ENCODE peak calls at places on chromosomes 16 and 17, in ten cellular contexts. One of them, this sample, is unnamed.

GRCh38 chr17:16947470-16947869 is 24.4 kb downstream of the TNFRSF13B start:
- DNase-seq in lung: no peak
- DNase-seq in T-helper 2 cell: no peak
- DNase-seq in NCI-H446: no peak
- DNase-seq in thoracic aorta: no peak
- DNase-seq in Caki2: no peak
- DNase-seq in HCEC 1CT: no peak
- DNase-seq in NCI-H774: no peak
- DNase-seq in left lung: no peak
- DNase-seq in AG04449: no peak
- DNase-seq in this sample: no peak

GRCh38 chr17:19383681-19384470 is 3.1 kb downstream of the MFAP4 start:
- DNase-seq in NCI-H774: no peak
- DNase-seq in NCI-H446: peak; percentile 31
- DNase-seq in AG04449: no peak
- DNase-seq in thoracic aorta: no peak
- DNase-seq in HCEC 1CT: no peak
- DNase-seq in T-helper 2 cell: no peak
- DNase-seq in left lung: peak; percentile 34
- DNase-seq in lung: no peak
- DNase-seq in Caki2: no peak
- DNase-seq in this sample: no peak

GRCh38 chr16:84617068-84617630 is 729 bp downstream of the COTL1 start:
- DNase-seq in T-helper 2 cell: peak; percentile 37
- DNase-seq in NCI-H446: no peak
- DNase-seq in left lung: no peak
- DNase-seq in NCI-H774: no peak
- DNase-seq in AG04449: no peak
- DNase-seq in HCEC 1CT: peak; percentile 28
- DNase-seq in lung: no peak
- DNase-seq in thoracic aorta: no peak
- DNase-seq in Caki2: no peak
- DNase-seq in this sample: peak; percentile 52

GRCh38 chr17:69870091-69870530 is 204.9 kb upstream of the KCNJ16 start:
- DNase-seq in left lung: no peak
- DNase-seq in T-helper 2 cell: no peak
- DNase-seq in NCI-H774: no peak
- DNase-seq in NCI-H446: no peak
- DNase-seq in thoracic aorta: no peak
- DNase-seq in Caki2: peak; percentile 93
- DNase-seq in lung: no peak
- DNase-seq in HCEC 1CT: peak; percentile 87
- DNase-seq in AG04449: no peak
- DNase-seq in this sample: no peak

GRCh38 chr16:75204410-75204758 is 2.6 kb downstream of the CTRB2 start:
- DNase-seq in left lung: peak; percentile 23
- DNase-seq in HCEC 1CT: no peak
- DNase-seq in NCI-H774: no peak
- DNase-seq in AG04449: no peak
- DNase-seq in T-helper 2 cell: no peak
- DNase-seq in Caki2: no peak
- DNase-seq in lung: no peak
- DNase-seq in NCI-H446: no peak
- DNase-seq in thoracic aorta: no peak
- DNase-seq in this sample: no peak

GRCh38 chr16:84360170-84360569 is 8.2 kb upstream of the ATP2C2 start:
- DNase-seq in HCEC 1CT: no peak
- DNase-seq in lung: no peak
- DNase-seq in left lung: no peak
- DNase-seq in Caki2: peak; percentile 54
- DNase-seq in NCI-H446: no peak
- DNase-seq in T-helper 2 cell: no peak
- DNase-seq in NCI-H774: no peak
- DNase-seq in AG04449: no peak
- DNase-seq in thoracic aorta: no peak
- DNase-seq in this sample: peak; percentile 21

GRCh38 chr16:69350536-69351133 is 951 bp downstream of the TMED6 start:
- DNase-seq in HCEC 1CT: no peak
- DNase-seq in NCI-H446: no peak
- DNase-seq in NCI-H774: no peak
- DNase-seq in left lung: no peak
- DNase-seq in T-helper 2 cell: no peak
- DNase-seq in Caki2: no peak
- DNase-seq in AG04449: no peak
- DNase-seq in thoracic aorta: no peak
- DNase-seq in lung: no peak
- DNase-seq in this sample: no peak

GRCh38 chr17:77571141-77571540 is 387.4 kb upstream of the TNRC6C start:
- DNase-seq in T-helper 2 cell: no peak
- DNase-seq in left lung: no peak
- DNase-seq in Caki2: no peak
- DNase-seq in thoracic aorta: no peak
- DNase-seq in NCI-H446: no peak
- DNase-seq in AG04449: no peak
- DNase-seq in HCEC 1CT: no peak
- DNase-seq in lung: no peak
- DNase-seq in NCI-H774: no peak
- DNase-seq in this sample: no peak

GRCh38 chr16:185213-185612 is 5.0 kb downstream of the HBQ1 start:
- DNase-seq in HCEC 1CT: no peak
- DNase-seq in thoracic aorta: no peak
- DNase-seq in NCI-H774: no peak
- DNase-seq in Caki2: no peak
- DNase-seq in NCI-H446: no peak
- DNase-seq in AG04449: no peak
- DNase-seq in lung: no peak
- DNase-seq in left lung: no peak
- DNase-seq in T-helper 2 cell: no peak
- DNase-seq in this sample: no peak

GRCh38 chr16:66454751-66455150 is 27.7 kb downstream of the BEAN1 start:
- DNase-seq in left lung: no peak
- DNase-seq in lung: no peak
- DNase-seq in Caki2: no peak
- DNase-seq in NCI-H774: no peak
- DNase-seq in thoracic aorta: no peak
- DNase-seq in AG04449: no peak
- DNase-seq in T-helper 2 cell: no peak
- DNase-seq in HCEC 1CT: no peak
- DNase-seq in NCI-H446: no peak
- DNase-seq in this sample: no peak

GRCh38 chr17:40461774-40462342 is 18.6 kb downstream of the IGFBP4 start:
- DNase-seq in NCI-H774: no peak
- DNase-seq in left lung: no peak
- DNase-seq in NCI-H446: no peak
- DNase-seq in AG04449: no peak
- DNase-seq in Caki2: no peak
- DNase-seq in lung: no peak
- DNase-seq in thoracic aorta: no peak
- DNase-seq in HCEC 1CT: no peak
- DNase-seq in T-helper 2 cell: no peak
- DNase-seq in this sample: no peak

GRCh38 chr16:58022601-58023371 is 2.8 kb upstream of the MMP15 start:
- DNase-seq in lung: peak; percentile 78
- DNase-seq in thoracic aorta: no peak
- DNase-seq in HCEC 1CT: peak; percentile 62
- DNase-seq in NCI-H774: peak; percentile 36
- DNase-seq in left lung: peak; percentile 84
- DNase-seq in NCI-H446: peak; percentile 77
- DNase-seq in AG04449: peak; percentile 33
- DNase-seq in T-helper 2 cell: no peak
- DNase-seq in Caki2: peak; percentile 11
- DNase-seq in this sample: no peak

GRCh38 chr17:39867891-39868553 is at the start of gene ZPBP2:
- DNase-seq in NCI-H774: no peak
- DNase-seq in lung: no peak
- DNase-seq in thoracic aorta: no peak
- DNase-seq in Caki2: no peak
- DNase-seq in NCI-H446: no peak
- DNase-seq in T-helper 2 cell: peak; percentile 42
- DNase-seq in AG04449: no peak
- DNase-seq in left lung: no peak
- DNase-seq in HCEC 1CT: no peak
- DNase-seq in this sample: no peak

GRCh38 chr17:72587156-72587555 is 466.3 kb downstream of the SOX9 start:
- DNase-seq in thoracic aorta: no peak
- DNase-seq in T-helper 2 cell: no peak
- DNase-seq in lung: no peak
- DNase-seq in Caki2: no peak
- DNase-seq in left lung: no peak
- DNase-seq in HCEC 1CT: no peak
- DNase-seq in NCI-H446: no peak
- DNase-seq in AG04449: no peak
- DNase-seq in NCI-H774: no peak
- DNase-seq in this sample: no peak

GRCh38 chr17:48194097-48194550 is 86.6 kb downstream of the SNX11 start:
- DNase-seq in NCI-H774: peak; percentile 91
- DNase-seq in lung: no peak
- DNase-seq in left lung: no peak
- DNase-seq in NCI-H446: no peak
- DNase-seq in thoracic aorta: no peak
- DNase-seq in Caki2: peak; percentile 49
- DNase-seq in HCEC 1CT: peak; percentile 69
- DNase-seq in AG04449: no peak
- DNase-seq in T-helper 2 cell: no peak
- DNase-seq in this sample: peak; percentile 12

GRCh38 chr16:20789130-20789529 is 17.1 kb downstream of the ERI2 start:
- DNase-seq in NCI-H774: no peak
- DNase-seq in lung: no peak
- DNase-seq in AG04449: no peak
- DNase-seq in Caki2: no peak
- DNase-seq in thoracic aorta: no peak
- DNase-seq in T-helper 2 cell: no peak
- DNase-seq in HCEC 1CT: no peak
- DNase-seq in left lung: no peak
- DNase-seq in NCI-H446: no peak
- DNase-seq in this sample: no peak

GRCh38 chr17:10812674-10813073 is 8.8 kb upstream of the TMEM238L start:
- DNase-seq in AG04449: no peak
- DNase-seq in lung: no peak
- DNase-seq in NCI-H446: no peak
- DNase-seq in NCI-H774: no peak
- DNase-seq in HCEC 1CT: no peak
- DNase-seq in Caki2: no peak
- DNase-seq in thoracic aorta: no peak
- DNase-seq in T-helper 2 cell: no peak
- DNase-seq in left lung: no peak
- DNase-seq in this sample: no peak

GRCh38 chr17:40707720-40708119 is 4.2 kb upstream of the KRT24 start:
- DNase-seq in left lung: peak; percentile 38
- DNase-seq in AG04449: no peak
- DNase-seq in Caki2: peak; percentile 60
- DNase-seq in HCEC 1CT: no peak
- DNase-seq in T-helper 2 cell: no peak
- DNase-seq in NCI-H774: no peak
- DNase-seq in NCI-H446: no peak
- DNase-seq in thoracic aorta: no peak
- DNase-seq in lung: peak; percentile 58
- DNase-seq in this sample: no peak

GRCh38 chr16:57041182-57042156 is 50.9 kb upstream of the CPNE2 start:
- DNase-seq in T-helper 2 cell: peak; percentile 68
- DNase-seq in AG04449: no peak
- DNase-seq in left lung: no peak
- DNase-seq in Caki2: no peak
- DNase-seq in HCEC 1CT: no peak
- DNase-seq in lung: no peak
- DNase-seq in thoracic aorta: no peak
- DNase-seq in NCI-H446: no peak
- DNase-seq in NCI-H774: no peak
- DNase-seq in this sample: no peak

GRCh38 chr17:57104461-57105175 is 19.6 kb downstream of the AKAP1 start:
- DNase-seq in NCI-H774: no peak
- DNase-seq in AG04449: no peak
- DNase-seq in HCEC 1CT: peak; percentile 59
- DNase-seq in thoracic aorta: no peak
- DNase-seq in left lung: no peak
- DNase-seq in lung: no peak
- DNase-seq in NCI-H446: no peak
- DNase-seq in Caki2: no peak
- DNase-seq in T-helper 2 cell: no peak
- DNase-seq in this sample: no peak

GRCh38 chr16:56700195-56700594 is 17.9 kb downstream of the MT1X start:
- DNase-seq in AG04449: no peak
- DNase-seq in T-helper 2 cell: no peak
- DNase-seq in HCEC 1CT: no peak
- DNase-seq in left lung: no peak
- DNase-seq in lung: no peak
- DNase-seq in NCI-H774: no peak
- DNase-seq in NCI-H446: no peak
- DNase-seq in Caki2: no peak
- DNase-seq in thoracic aorta: no peak
- DNase-seq in this sample: no peak

GRCh38 chr16:11354733-11355574 is 9.7 kb downstream of the RMI2 start:
- DNase-seq in NCI-H446: no peak
- DNase-seq in thoracic aorta: no peak
- DNase-seq in NCI-H774: no peak
- DNase-seq in lung: no peak
- DNase-seq in T-helper 2 cell: peak; percentile 15
- DNase-seq in left lung: peak; percentile 59
- DNase-seq in Caki2: no peak
- DNase-seq in HCEC 1CT: peak; percentile 48
- DNase-seq in AG04449: no peak
- DNase-seq in this sample: no peak

GRCh38 chr17:19003543-19003965 is 1.0 kb downstream of the FAM83G start:
- DNase-seq in thoracic aorta: no peak
- DNase-seq in NCI-H774: no peak
- DNase-seq in lung: no peak
- DNase-seq in left lung: no peak
- DNase-seq in NCI-H446: no peak
- DNase-seq in Caki2: peak; percentile 28
- DNase-seq in HCEC 1CT: no peak
- DNase-seq in T-helper 2 cell: no peak
- DNase-seq in AG04449: no peak
- DNase-seq in this sample: no peak

GRCh38 chr17:57676543-57676942 is 68.6 kb downstream of the CCDC182 start:
- DNase-seq in NCI-H446: no peak
- DNase-seq in Caki2: no peak
- DNase-seq in left lung: no peak
- DNase-seq in T-helper 2 cell: no peak
- DNase-seq in AG04449: no peak
- DNase-seq in NCI-H774: no peak
- DNase-seq in lung: no peak
- DNase-seq in thoracic aorta: no peak
- DNase-seq in HCEC 1CT: no peak
- DNase-seq in this sample: no peak

GRCh38 chr16:6837722-6838121 is 494.9 kb upstream of the RBFOX1 start:
- DNase-seq in NCI-H774: no peak
- DNase-seq in HCEC 1CT: no peak
- DNase-seq in AG04449: no peak
- DNase-seq in thoracic aorta: no peak
- DNase-seq in NCI-H446: no peak
- DNase-seq in Caki2: peak; percentile 25
- DNase-seq in lung: no peak
- DNase-seq in T-helper 2 cell: no peak
- DNase-seq in left lung: no peak
- DNase-seq in this sample: no peak

GRCh38 chr17:4249452-4250029 is 14.2 kb downstream of the ANKFY1 start:
- DNase-seq in HCEC 1CT: peak; percentile 45
- DNase-seq in lung: no peak
- DNase-seq in thoracic aorta: no peak
- DNase-seq in AG04449: no peak
- DNase-seq in Caki2: no peak
- DNase-seq in NCI-H774: no peak
- DNase-seq in NCI-H446: peak; percentile 16
- DNase-seq in T-helper 2 cell: no peak
- DNase-seq in left lung: no peak
- DNase-seq in this sample: peak; percentile 37

GRCh38 chr17:72362466-72363335 is 241.9 kb downstream of the SOX9 start:
- DNase-seq in left lung: no peak
- DNase-seq in HCEC 1CT: peak; percentile 74
- DNase-seq in AG04449: no peak
- DNase-seq in Caki2: peak; percentile 66
- DNase-seq in thoracic aorta: no peak
- DNase-seq in T-helper 2 cell: no peak
- DNase-seq in NCI-H774: no peak
- DNase-seq in lung: no peak
- DNase-seq in NCI-H446: no peak
- DNase-seq in this sample: peak; percentile 55

GRCh38 chr16:30567160-30567990 is 4.1 kb downstream of the ZNF688 start:
- DNase-seq in thoracic aorta: no peak
- DNase-seq in NCI-H446: no peak
- DNase-seq in HCEC 1CT: no peak
- DNase-seq in T-helper 2 cell: peak; percentile 30
- DNase-seq in Caki2: peak; percentile 65
- DNase-seq in lung: no peak
- DNase-seq in NCI-H774: no peak
- DNase-seq in left lung: no peak
- DNase-seq in AG04449: no peak
- DNase-seq in this sample: no peak